ENCODE peak calls at places on chromosome 6, in six cellular contexts. G, V, P, X, A and T are unnamed samples.

GRCh38 chr6:41462980-41463930 is 82.9 kb upstream of the FOXP4 start:
- DNase-seq in G (peak; percentile 83), V (peak; percentile 82), P (no peak), X (peak; percentile 83), A (peak; percentile 83), T (peak; percentile 81)

GRCh38 chr6:42276008-42276890 is 58.6 kb upstream of the MRPS10 start:
- DNase-seq in G (no peak), V (peak; percentile 73), P (no peak), X (no peak), A (peak; percentile 86), T (no peak)

GRCh38 chr6:41785689-41786450 is 1.6 kb upstream of the TOMM6 start:
- DNase-seq in G (no peak), V (peak; percentile 39), P (no peak), X (no peak), A (no peak), T (no peak)

GRCh38 chr6:167398214-167399050 is 73.5 kb downstream of the TTLL2 start:
- DNase-seq in G (no peak), V (no peak), P (no peak), X (no peak), A (no peak), T (no peak)

GRCh38 chr6:117138920-117139319 is 126.4 kb upstream of the VGLL2 start:
- DNase-seq in G (no peak), V (no peak), P (no peak), X (no peak), A (no peak), T (no peak)

GRCh38 chr6:154432533-154433476 is 76.2 kb upstream of the IPCEF1 start:
- DNase-seq in G (no peak), V (peak; percentile 93), P (no peak), X (no peak), A (no peak), T (no peak)

GRCh38 chr6:2166717-2167116 is 78.7 kb downstream of the GMDS start:
- DNase-seq in G (no peak), V (no peak), P (no peak), X (no peak), A (no peak), T (no peak)

GRCh38 chr6:115838763-115839401 is 221.8 kb downstream of the FRK start:
- DNase-seq in G (peak; percentile 61), V (peak; percentile 35), P (peak; percentile 38), X (no peak), A (no peak), T (peak; percentile 46)

GRCh38 chr6:118770112-118770788 is 118.9 kb upstream of the CEP85L start:
- DNase-seq in G (no peak), V (no peak), P (no peak), X (no peak), A (no peak), T (no peak)

GRCh38 chr6:139290787-139291294 is 957 bp downstream of the TXLNB start:
- DNase-seq in G (no peak), V (peak; percentile 61), P (no peak), X (no peak), A (peak; percentile 70), T (peak; percentile 81)

GRCh38 chr6:139135578-139136545 is 982 bp downstream of the HECA start:
- DNase-seq in G (peak; percentile 34), V (peak; percentile 29), P (peak; percentile 55), X (peak; percentile 87), A (peak; percentile 77), T (peak; percentile 43)

GRCh38 chr6:37222125-37222967 is 35.2 kb upstream of the TBC1D22B start:
- DNase-seq in G (peak; percentile 93), V (peak; percentile 93), P (peak; percentile 97), X (peak; percentile 91), A (peak; percentile 81), T (peak; percentile 89)

GRCh38 chr6:139028242-139028657 is 295 bp upstream of the ABRACL start:
- DNase-seq in G (no peak), V (no peak), P (peak; percentile 72), X (no peak), A (no peak), T (no peak)

GRCh38 chr6:37221585-37222124 is 35.9 kb upstream of the TBC1D22B start:
- DNase-seq in G (no peak), V (no peak), P (no peak), X (no peak), A (no peak), T (no peak)

GRCh38 chr6:320351-321157 is 28.3 kb downstream of the DUSP22 start:
- DNase-seq in G (no peak), V (no peak), P (no peak), X (no peak), A (peak; percentile 59), T (no peak)

GRCh38 chr6:41442800-41443501 is 103.2 kb upstream of the FOXP4 start:
- DNase-seq in G (peak; percentile 61), V (peak; percentile 81), P (peak; percentile 89), X (peak; percentile 58), A (peak; percentile 90), T (no peak)

GRCh38 chr6:134198093-134198492 is 119.8 kb downstream of the SGK1 start:
- DNase-seq in G (no peak), V (no peak), P (no peak), X (no peak), A (no peak), T (no peak)

GRCh38 chr6:156778615-156779205 is 1.5 kb downstream of the ARID1B start:
- DNase-seq in G (peak; percentile 47), V (peak; percentile 59), P (peak; percentile 72), X (peak; percentile 71), A (peak; percentile 80), T (peak; percentile 40)

GRCh38 chr6:3844097-3844463 is 5.1 kb upstream of the FAM50B start:
- DNase-seq in G (no peak), V (peak; percentile 39), P (no peak), X (no peak), A (no peak), T (no peak)

GRCh38 chr6:79671605-79672266 is 40.6 kb downstream of the SH3BGRL2 start:
- DNase-seq in G (peak; percentile 88), V (no peak), P (no peak), X (peak; percentile 86), A (peak; percentile 66), T (no peak)

GRCh38 chr6:107304421-107305025 is 154.8 kb downstream of the PDSS2 start:
- DNase-seq in G (peak; percentile 51), V (no peak), P (no peak), X (no peak), A (no peak), T (no peak)

GRCh38 chr6:154039231-154039842 is at the start of gene OPRM1:
- DNase-seq in G (no peak), V (peak; percentile 44), P (peak; percentile 94), X (peak; percentile 46), A (peak; percentile 62), T (peak; percentile 38)

DNA sequence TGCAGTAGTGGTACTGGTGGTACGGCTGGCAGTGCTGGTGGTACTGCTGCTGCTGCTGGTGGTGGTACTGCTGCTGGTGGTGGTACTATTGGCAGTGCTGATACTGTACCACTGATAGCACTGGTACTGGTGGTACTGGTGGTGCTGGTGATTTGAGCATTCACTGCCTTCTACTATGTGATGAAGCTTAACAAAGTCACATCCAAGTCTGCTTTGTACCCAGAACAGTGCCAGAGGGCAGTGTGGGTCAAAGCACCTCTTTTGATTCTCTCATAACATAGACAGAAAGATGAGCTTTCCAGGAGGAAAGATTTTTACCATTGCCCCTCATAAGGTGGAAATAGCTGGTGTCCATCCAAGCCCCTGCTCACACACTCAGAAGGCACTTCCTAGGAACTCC is 48.7 kb downstream of the ANKRD6 start:
- DNase-seq in G (no peak), V (no peak), P (no peak), X (no peak), A (no peak), T (no peak)
- TF ChIP-seq CTCF in G (no peak), V (no peak), P (no peak), X (no peak), A (no peak), T (no peak)

DNA sequence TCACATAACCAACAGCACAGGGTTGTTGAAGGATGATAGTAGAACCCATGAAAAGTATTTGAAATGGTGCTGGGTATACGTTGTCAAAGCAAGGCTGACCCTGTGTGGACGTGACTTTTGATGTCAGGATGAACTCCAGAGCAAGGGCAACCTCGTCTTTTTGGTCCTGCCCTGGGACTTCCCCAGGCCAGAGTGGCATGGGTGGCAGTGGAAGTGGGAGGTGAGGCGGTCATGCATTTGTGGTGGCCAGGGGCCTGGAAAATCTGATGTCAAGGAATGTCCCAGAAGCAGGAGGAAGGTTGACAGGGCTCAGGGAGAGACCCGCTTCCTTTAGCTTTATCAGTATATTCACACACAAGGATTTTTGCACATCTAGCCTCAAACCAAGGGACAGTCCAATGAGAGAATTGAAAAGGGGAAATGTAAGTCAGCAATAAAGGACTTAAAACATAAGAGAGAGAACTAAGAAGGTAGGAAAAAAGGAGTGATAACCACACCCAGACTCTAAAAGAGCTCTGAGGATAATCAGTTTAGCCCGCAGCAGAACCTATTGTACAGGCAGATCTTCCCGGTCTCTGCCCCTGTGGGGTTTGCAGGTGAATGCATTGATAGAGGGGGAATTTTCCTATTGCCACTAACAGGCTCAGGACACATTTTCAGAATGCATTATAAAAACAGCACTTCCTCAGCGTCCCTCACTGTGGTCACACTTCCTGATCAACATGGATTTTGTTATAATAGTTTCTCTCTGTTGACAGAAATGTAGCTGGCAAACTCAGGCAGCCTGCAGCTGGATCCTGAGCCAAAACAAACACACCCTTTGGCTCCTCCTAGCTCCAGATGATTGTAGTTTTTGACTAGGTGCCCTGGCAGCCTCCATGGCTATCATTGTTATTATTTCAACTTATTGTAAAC is 98.7 kb upstream of the HDGFL1 start:
- DNase-seq in G (peak; percentile 70), V (peak; percentile 72), P (peak; percentile 33), X (peak; percentile 54), A (no peak), T (no peak)
- TF ChIP-seq CTCF in G (no peak), V (peak; percentile 20), P (peak; percentile 46), X (peak; percentile 29), A (no peak), T (no peak)

DNA sequence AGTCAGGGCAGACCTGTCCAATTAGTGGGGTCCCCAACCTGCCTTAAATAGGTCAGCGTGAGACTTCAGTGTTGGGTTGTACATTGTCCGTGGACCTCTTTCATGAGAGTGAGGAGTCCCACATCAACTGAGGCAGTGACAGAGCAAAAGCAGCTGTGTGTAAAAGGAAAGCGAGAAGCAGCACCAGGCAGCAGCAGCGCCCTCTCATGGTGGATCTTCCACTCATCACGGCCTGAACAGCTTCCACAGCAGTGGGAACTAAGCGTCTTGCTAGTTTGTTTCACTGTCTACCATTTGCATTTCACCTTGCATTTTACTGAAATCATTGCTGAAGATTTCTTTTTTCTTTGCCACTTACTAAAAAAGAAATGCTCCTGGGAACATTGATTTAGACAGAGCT is 333.8 kb downstream of the PKHD1 start:
- DNase-seq in G (peak; percentile 11), V (no peak), P (peak; percentile 80), X (peak; percentile 43), A (no peak), T (peak; percentile 10)
- TF ChIP-seq CTCF in G (peak; percentile 32), V (no peak), P (peak; percentile 91), X (peak; percentile 38), A (no peak), T (peak; percentile 34)

GRCh38 chr6:68229566-68229965 is 405.5 kb upstream of the ADGRB3 start:
- DNase-seq in G (no peak), V (no peak), P (no peak), X (no peak), A (no peak), T (no peak)

GRCh38 chr6:68225729-68226128 is 409.4 kb upstream of the ADGRB3 start:
- DNase-seq in G (no peak), V (no peak), P (no peak), X (no peak), A (no peak), T (no peak)

DNA sequence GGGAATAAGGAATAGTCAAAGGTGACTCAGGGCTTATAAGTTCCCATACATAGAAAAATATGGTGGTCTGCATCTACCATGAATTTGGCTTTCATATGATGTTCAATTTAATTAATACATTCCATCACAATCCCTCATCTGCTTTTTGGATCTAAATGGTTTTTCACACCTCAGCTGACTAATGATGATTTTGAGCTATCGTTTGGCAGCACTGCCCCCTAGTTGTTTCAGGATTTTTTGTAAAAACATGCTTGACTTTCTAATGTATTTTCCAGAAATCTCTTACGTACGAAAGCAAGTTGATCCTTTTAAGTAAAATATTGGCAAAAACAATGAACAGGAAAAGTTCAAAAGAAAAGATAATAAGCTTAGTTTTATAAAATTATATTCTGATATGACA is 408.6 kb upstream of the ADGRB3 start:
- DNase-seq in G (no peak), V (peak; percentile 61), P (peak; percentile 26), X (no peak), A (no peak), T (no peak)
- TF ChIP-seq CTCF in G (no peak), V (peak; percentile 48), P (peak; percentile 77), X (no peak), A (no peak), T (peak; percentile 48)